ENCODE peak calls at places on chromosome 1, in seven cellular contexts. One of them, this sample, is unnamed.

GRCh38 chr1:41673355-41673754 is 188.9 kb upstream of the EDN2 start:
- DNase-seq in brain microvascular endothelial cell: no peak
- DNase-seq in B cell: peak; percentile 62
- DNase-seq in cardiac muscle cell: no peak
- DNase-seq in A549: no peak
- DNase-seq in RWPE1: no peak
- DNase-seq in prostate gland: no peak
- DNase-seq in this sample: no peak

GRCh38 chr1:9426291-9426711 is 113.0 kb upstream of the SLC25A33 start:
- DNase-seq in brain microvascular endothelial cell: no peak
- DNase-seq in B cell: peak; percentile 84
- DNase-seq in cardiac muscle cell: no peak
- DNase-seq in A549: no peak
- DNase-seq in RWPE1: no peak
- DNase-seq in prostate gland: no peak
- DNase-seq in this sample: no peak

GRCh38 chr1:224503161-224504118 is 68.8 kb upstream of the WDR26 start:
- DNase-seq in brain microvascular endothelial cell: peak; percentile 64
- DNase-seq in B cell: peak; percentile 55
- DNase-seq in cardiac muscle cell: peak; percentile 73
- DNase-seq in A549: peak; percentile 31
- DNase-seq in RWPE1: peak; percentile 96
- DNase-seq in prostate gland: peak; percentile 96
- DNase-seq in this sample: peak; percentile 55

GRCh38 chr1:213820362-213821149 is 167.2 kb upstream of the PROX1 start:
- DNase-seq in brain microvascular endothelial cell: no peak
- DNase-seq in B cell: no peak
- DNase-seq in cardiac muscle cell: peak; percentile 55
- DNase-seq in A549: no peak
- DNase-seq in RWPE1: no peak
- DNase-seq in prostate gland: no peak
- DNase-seq in this sample: no peak

GRCh38 chr1:185808675-185809074 is 74.5 kb downstream of the HMCN1 start:
- DNase-seq in brain microvascular endothelial cell: no peak
- DNase-seq in B cell: no peak
- DNase-seq in cardiac muscle cell: no peak
- DNase-seq in A549: no peak
- DNase-seq in RWPE1: no peak
- DNase-seq in prostate gland: no peak
- DNase-seq in this sample: no peak

GRCh38 chr1:6260961-6261614 is at the start of gene GPR153:
- DNase-seq in brain microvascular endothelial cell: no peak
- DNase-seq in B cell: peak; percentile 80
- DNase-seq in cardiac muscle cell: peak; percentile 77
- DNase-seq in A549: no peak
- DNase-seq in RWPE1: no peak
- DNase-seq in prostate gland: no peak
- DNase-seq in this sample: peak; percentile 66

GRCh38 chr1:29639156-29639736 is 402.9 kb downstream of the PTPRU start:
- DNase-seq in brain microvascular endothelial cell: no peak
- DNase-seq in B cell: no peak
- DNase-seq in cardiac muscle cell: no peak
- DNase-seq in A549: no peak
- DNase-seq in RWPE1: peak; percentile 77
- DNase-seq in prostate gland: no peak
- DNase-seq in this sample: no peak

GRCh38 chr1:22714455-22714854 is 3.8 kb downstream of the EPHB2 start:
- DNase-seq in brain microvascular endothelial cell: no peak
- DNase-seq in B cell: no peak
- DNase-seq in cardiac muscle cell: no peak
- DNase-seq in A549: no peak
- DNase-seq in RWPE1: no peak
- DNase-seq in prostate gland: no peak
- DNase-seq in this sample: no peak

GRCh38 chr1:177969109-177969508 is 749 bp downstream of the SEC16B start:
- DNase-seq in brain microvascular endothelial cell: peak; percentile 32
- DNase-seq in B cell: no peak
- DNase-seq in cardiac muscle cell: no peak
- DNase-seq in A549: peak; percentile 66
- DNase-seq in RWPE1: no peak
- DNase-seq in prostate gland: no peak
- DNase-seq in this sample: no peak

GRCh38 chr1:52037909-52038308 is 4.3 kb upstream of the KTI12 start:
- DNase-seq in brain microvascular endothelial cell: no peak
- DNase-seq in B cell: no peak
- DNase-seq in cardiac muscle cell: no peak
- DNase-seq in A549: no peak
- DNase-seq in RWPE1: no peak
- DNase-seq in prostate gland: no peak
- DNase-seq in this sample: no peak

GRCh38 chr1:29708818-29709710 is 472.7 kb downstream of the PTPRU start:
- DNase-seq in brain microvascular endothelial cell: peak; percentile 34
- DNase-seq in B cell: no peak
- DNase-seq in cardiac muscle cell: no peak
- DNase-seq in A549: peak; percentile 82
- DNase-seq in RWPE1: peak; percentile 69
- DNase-seq in prostate gland: peak; percentile 20
- DNase-seq in this sample: peak; percentile 22

GRCh38 chr1:16615253-16616252 is 2.2 kb upstream of the NBPF1 start:
- DNase-seq in brain microvascular endothelial cell: no peak
- DNase-seq in B cell: peak; percentile 47
- DNase-seq in cardiac muscle cell: no peak
- DNase-seq in A549: no peak
- DNase-seq in RWPE1: no peak
- DNase-seq in prostate gland: peak; percentile 5
- DNase-seq in this sample: peak; percentile 15

GRCh38 chr1:180040034-180040433 is 85.4 kb downstream of the CEP350 start:
- DNase-seq in brain microvascular endothelial cell: peak; percentile 14
- DNase-seq in B cell: no peak
- DNase-seq in cardiac muscle cell: no peak
- DNase-seq in A549: peak; percentile 34
- DNase-seq in RWPE1: peak; percentile 12
- DNase-seq in prostate gland: no peak
- DNase-seq in this sample: no peak

GRCh38 chr1:108678696-108679095 is 13.4 kb upstream of the PRPF38B start:
- DNase-seq in brain microvascular endothelial cell: no peak
- DNase-seq in B cell: no peak
- DNase-seq in cardiac muscle cell: no peak
- DNase-seq in A549: no peak
- DNase-seq in RWPE1: no peak
- DNase-seq in prostate gland: no peak
- DNase-seq in this sample: no peak

GRCh38 chr1:24380508-24380907 is 33.1 kb downstream of the STPG1 start:
- DNase-seq in brain microvascular endothelial cell: no peak
- DNase-seq in B cell: no peak
- DNase-seq in cardiac muscle cell: no peak
- DNase-seq in A549: no peak
- DNase-seq in RWPE1: no peak
- DNase-seq in prostate gland: no peak
- DNase-seq in this sample: no peak

GRCh38 chr1:38068220-38068979 is 21.8 kb upstream of the POU3F1 start:
- DNase-seq in brain microvascular endothelial cell: no peak
- DNase-seq in B cell: no peak
- DNase-seq in cardiac muscle cell: no peak
- DNase-seq in A549: no peak
- DNase-seq in RWPE1: no peak
- DNase-seq in prostate gland: no peak
- DNase-seq in this sample: no peak

GRCh38 chr1:237875291-237875690 is 15.4 kb downstream of the ZP4 start:
- DNase-seq in brain microvascular endothelial cell: no peak
- DNase-seq in B cell: no peak
- DNase-seq in cardiac muscle cell: no peak
- DNase-seq in A549: no peak
- DNase-seq in RWPE1: no peak
- DNase-seq in prostate gland: no peak
- DNase-seq in this sample: no peak

GRCh38 chr1:209626633-209627348 is 25.4 kb downstream of the LAMB3 start:
- DNase-seq in brain microvascular endothelial cell: no peak
- DNase-seq in B cell: no peak
- DNase-seq in cardiac muscle cell: no peak
- DNase-seq in A549: no peak
- DNase-seq in RWPE1: no peak
- DNase-seq in prostate gland: no peak
- DNase-seq in this sample: no peak

GRCh38 chr1:24199291-24199900 is 12.3 kb upstream of the IFNLR1 start:
- DNase-seq in brain microvascular endothelial cell: peak; percentile 34
- DNase-seq in B cell: peak; percentile 81
- DNase-seq in cardiac muscle cell: peak; percentile 68
- DNase-seq in A549: peak; percentile 61
- DNase-seq in RWPE1: peak; percentile 76
- DNase-seq in prostate gland: peak; percentile 51
- DNase-seq in this sample: peak; percentile 82

GRCh38 chr1:33925586-33925985 is 61.7 kb downstream of the HMGB4 start:
- DNase-seq in brain microvascular endothelial cell: no peak
- DNase-seq in B cell: no peak
- DNase-seq in cardiac muscle cell: no peak
- DNase-seq in A549: no peak
- DNase-seq in RWPE1: no peak
- DNase-seq in prostate gland: no peak
- DNase-seq in this sample: no peak

GRCh38 chr1:92201973-92202372 is 15.7 kb upstream of the C1orf146 start:
- DNase-seq in brain microvascular endothelial cell: no peak
- DNase-seq in B cell: no peak
- DNase-seq in cardiac muscle cell: no peak
- DNase-seq in A549: no peak
- DNase-seq in RWPE1: no peak
- DNase-seq in prostate gland: no peak
- DNase-seq in this sample: no peak

GRCh38 chr1:185467125-185467524 is 150.1 kb upstream of the IVNS1ABP start:
- DNase-seq in brain microvascular endothelial cell: no peak
- DNase-seq in B cell: no peak
- DNase-seq in cardiac muscle cell: no peak
- DNase-seq in A549: no peak
- DNase-seq in RWPE1: no peak
- DNase-seq in prostate gland: no peak
- DNase-seq in this sample: no peak

GRCh38 chr1:157155658-157156057 is 17.5 kb upstream of the ETV3 start:
- DNase-seq in brain microvascular endothelial cell: no peak
- DNase-seq in B cell: no peak
- DNase-seq in cardiac muscle cell: no peak
- DNase-seq in A549: peak; percentile 32
- DNase-seq in RWPE1: no peak
- DNase-seq in prostate gland: no peak
- DNase-seq in this sample: peak; percentile 42

GRCh38 chr1:63663873-63664272 is 70.7 kb downstream of the PGM1 start:
- DNase-seq in brain microvascular endothelial cell: peak; percentile 56
- DNase-seq in B cell: no peak
- DNase-seq in cardiac muscle cell: no peak
- DNase-seq in A549: peak; percentile 14
- DNase-seq in RWPE1: no peak
- DNase-seq in prostate gland: no peak
- DNase-seq in this sample: no peak

GRCh38 chr1:230071316-230071715 is 4.3 kb downstream of the GALNT2 start:
- DNase-seq in brain microvascular endothelial cell: no peak
- DNase-seq in B cell: no peak
- DNase-seq in cardiac muscle cell: no peak
- DNase-seq in A549: no peak
- DNase-seq in RWPE1: no peak
- DNase-seq in prostate gland: no peak
- DNase-seq in this sample: no peak

GRCh38 chr1:198913667-198914066 is 274.8 kb downstream of the PTPRC start:
- DNase-seq in brain microvascular endothelial cell: no peak
- DNase-seq in B cell: no peak
- DNase-seq in cardiac muscle cell: no peak
- DNase-seq in A549: no peak
- DNase-seq in RWPE1: no peak
- DNase-seq in prostate gland: no peak
- DNase-seq in this sample: no peak

GRCh38 chr1:10808441-10808840 is 12.0 kb upstream of the CASZ1 start:
- DNase-seq in brain microvascular endothelial cell: no peak
- DNase-seq in B cell: no peak
- DNase-seq in cardiac muscle cell: no peak
- DNase-seq in A549: no peak
- DNase-seq in RWPE1: no peak
- DNase-seq in prostate gland: no peak
- DNase-seq in this sample: no peak

GRCh38 chr1:176499671-176500070 is 36.7 kb downstream of the PAPPA2 start:
- DNase-seq in brain microvascular endothelial cell: no peak
- DNase-seq in B cell: no peak
- DNase-seq in cardiac muscle cell: no peak
- DNase-seq in A549: no peak
- DNase-seq in RWPE1: no peak
- DNase-seq in prostate gland: no peak
- DNase-seq in this sample: no peak

GRCh38 chr1:176504848-176505553 is 42.0 kb downstream of the PAPPA2 start:
- DNase-seq in brain microvascular endothelial cell: no peak
- DNase-seq in B cell: no peak
- DNase-seq in cardiac muscle cell: no peak
- DNase-seq in A549: no peak
- DNase-seq in RWPE1: no peak
- DNase-seq in prostate gland: no peak
- DNase-seq in this sample: no peak

DNA sequence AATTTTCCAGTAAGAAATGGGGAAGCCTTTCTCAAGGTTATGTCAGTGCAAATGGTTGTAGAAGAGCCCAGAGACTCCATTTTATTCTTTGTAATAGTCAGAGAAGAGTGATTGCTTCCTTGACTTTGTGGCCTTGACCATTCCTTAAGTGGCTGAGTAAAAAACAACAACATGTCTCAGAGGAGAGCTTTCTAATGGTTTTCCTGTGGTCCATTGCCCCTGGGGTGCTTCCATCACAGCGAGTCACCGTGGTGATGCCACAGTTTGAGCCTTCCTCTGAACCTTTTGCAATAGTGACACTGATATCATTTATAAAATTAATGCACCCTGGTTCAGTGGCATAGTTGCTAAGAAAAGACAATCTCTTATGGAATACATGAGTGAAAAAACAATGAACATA is 38.6 kb downstream of the PAPPA2 start:
- DNase-seq in brain microvascular endothelial cell: no peak
- DNase-seq in B cell: no peak
- DNase-seq in cardiac muscle cell: no peak
- DNase-seq in A549: no peak
- DNase-seq in RWPE1: no peak
- DNase-seq in prostate gland: no peak
- DNase-seq in this sample: no peak
- TF ChIP-seq CTCF in brain microvascular endothelial cell: no peak
- TF ChIP-seq CTCF in B cell: no peak
- TF ChIP-seq CTCF in cardiac muscle cell: no peak
- TF ChIP-seq CTCF in A549: no peak
- TF ChIP-seq CTCF in RWPE1: no peak
- TF ChIP-seq CTCF in prostate gland: no peak
- TF ChIP-seq CTCF in this sample: no peak

GRCh38 chr1:174747613-174748012 is 252.1 kb upstream of the CACYBP start:
- DNase-seq in brain microvascular endothelial cell: no peak
- DNase-seq in B cell: no peak
- DNase-seq in cardiac muscle cell: no peak
- DNase-seq in A549: no peak
- DNase-seq in RWPE1: no peak
- DNase-seq in prostate gland: no peak
- DNase-seq in this sample: no peak
- TF ChIP-seq CTCF in brain microvascular endothelial cell: peak; percentile 24
- TF ChIP-seq CTCF in B cell: peak; percentile 27
- TF ChIP-seq CTCF in cardiac muscle cell: peak; percentile 21
- TF ChIP-seq CTCF in A549: peak; percentile 14
- TF ChIP-seq CTCF in RWPE1: peak; percentile 38
- TF ChIP-seq CTCF in prostate gland: no peak
- TF ChIP-seq CTCF in this sample: no peak

GRCh38 chr1:115642168-115643072 is 650 bp downstream of the VANGL1 start:
- DNase-seq in brain microvascular endothelial cell: peak; percentile 31
- DNase-seq in B cell: peak; percentile 49
- DNase-seq in cardiac muscle cell: peak; percentile 75
- DNase-seq in A549: peak; percentile 48
- DNase-seq in RWPE1: peak; percentile 54
- DNase-seq in prostate gland: peak; percentile 57
- DNase-seq in this sample: peak; percentile 61
- TF ChIP-seq CTCF in brain microvascular endothelial cell: peak; percentile 34
- TF ChIP-seq CTCF in B cell: no peak
- TF ChIP-seq CTCF in cardiac muscle cell: peak; percentile 6
- TF ChIP-seq CTCF in A549: peak; percentile 11
- TF ChIP-seq CTCF in RWPE1: no peak
- TF ChIP-seq CTCF in prostate gland: peak; percentile 33
- TF ChIP-seq CTCF in this sample: no peak

GRCh38 chr1:154941332-154941995 is 4.9 kb upstream of the PMVK start:
- DNase-seq in brain microvascular endothelial cell: no peak
- DNase-seq in B cell: no peak
- DNase-seq in cardiac muscle cell: peak; percentile 69
- DNase-seq in A549: no peak
- DNase-seq in RWPE1: no peak
- DNase-seq in prostate gland: no peak
- DNase-seq in this sample: peak; percentile 68
- TF ChIP-seq CTCF in brain microvascular endothelial cell: no peak
- TF ChIP-seq CTCF in B cell: no peak
- TF ChIP-seq CTCF in cardiac muscle cell: no peak
- TF ChIP-seq CTCF in A549: no peak
- TF ChIP-seq CTCF in RWPE1: no peak
- TF ChIP-seq CTCF in prostate gland: no peak
- TF ChIP-seq CTCF in this sample: no peak